ENCODE peak calls at places on chromosomes 13 and 19, in nine cellular contexts. G, Y, T, P, R, L, I, N and K are unnamed samples.

GRCh38 chr13:100835695-100836094 is 161.1 kb upstream of the TMTC4 start:
- DNase-seq in G (no peak), Y (no peak), T (no peak), P (no peak), R (no peak), L (no peak), I (no peak), N (no peak), K (no peak)

GRCh38 chr13:44565881-44566280 is 10.2 kb downstream of the TSC22D1 start:
- DNase-seq in G (no peak), Y (no peak), T (no peak), P (no peak), R (no peak), L (no peak), I (no peak), N (no peak), K (no peak)

GRCh38 chr19:4803736-4804695 is 12.5 kb downstream of the FEM1A start:
- DNase-seq in G (no peak), Y (peak; percentile 40), T (peak; percentile 65), P (peak; percentile 79), R (peak; percentile 70), L (peak; percentile 41), I (peak; percentile 20), N (peak; percentile 57), K (no peak)

GRCh38 chr13:80706164-80706471 is 365.2 kb upstream of the SPRY2 start:
- DNase-seq in G (no peak), Y (no peak), T (no peak), P (no peak), R (no peak), L (no peak), I (no peak), N (no peak), K (no peak)

GRCh38 chr13:110403315-110403714 is 96.2 kb downstream of the COL4A2 start:
- DNase-seq in G (no peak), Y (no peak), T (no peak), P (peak; percentile 60), R (no peak), L (no peak), I (no peak), N (no peak), K (no peak)

GRCh38 chr13:45678282-45678681 is 23.8 kb upstream of the CBY2 start:
- DNase-seq in G (no peak), Y (no peak), T (no peak), P (no peak), R (no peak), L (no peak), I (no peak), N (no peak), K (no peak)

GRCh38 chr13:52954838-52955237 is 73.8 kb upstream of the OLFM4 start:
- DNase-seq in G (no peak), Y (no peak), T (no peak), P (no peak), R (no peak), L (no peak), I (no peak), N (no peak), K (no peak)

GRCh38 chr13:114044486-114044885 is 70.6 kb upstream of the C13orf46 start:
- DNase-seq in G (no peak), Y (no peak), T (no peak), P (no peak), R (no peak), L (no peak), I (no peak), N (no peak), K (no peak)

GRCh38 chr13:109389892-109390345 is 396.5 kb downstream of the IRS2 start:
- DNase-seq in G (no peak), Y (no peak), T (no peak), P (peak; percentile 48), R (no peak), L (no peak), I (no peak), N (no peak), K (no peak)

GRCh38 chr13:28273919-28274318 is 135.6 kb downstream of the PAN3 start:
- DNase-seq in G (no peak), Y (no peak), T (no peak), P (no peak), R (no peak), L (no peak), I (no peak), N (no peak), K (no peak)

GRCh38 chr19:40286674-40287421 is 1.7 kb upstream of the AKT2 start:
- DNase-seq in G (no peak), Y (no peak), T (no peak), P (no peak), R (no peak), L (no peak), I (no peak), N (no peak), K (no peak)

GRCh38 chr19:35249146-35249847 is 495 bp downstream of the LSR start:
- DNase-seq in G (no peak), Y (no peak), T (no peak), P (no peak), R (no peak), L (no peak), I (no peak), N (no peak), K (no peak)

GRCh38 chr19:10036601-10037071 is 23.4 kb downstream of the RDH8 start:
- DNase-seq in G (no peak), Y (no peak), T (no peak), P (no peak), R (no peak), L (no peak), I (no peak), N (no peak), K (no peak)